ENCODE peak calls at places on chromosomes 5 and 9, in nine cellular contexts. E is brain microvascular endothelial cell, A is dorsolateral prefrontal cortex, O is bronchial epithelial cell, Q is psoas muscle, D is tibial artery, C is astrocyte of the spinal cord, L is foreskin fibroblast, M is PC-3. B is an unnamed sample.

GRCh38 chr5:112694853-112695709 is 42.6 kb upstream of the APC start:
- DNase-seq in E (peak; percentile 36), Q (no peak), A (no peak), M (no peak), C (no peak), L (peak; percentile 60), D (no peak), O (no peak), B (peak; percentile 50)

GRCh38 chr9:72383978-72384709 is 19.1 kb upstream of the ZFAND5 start:
- DNase-seq in M (peak; percentile 26), A (no peak), E (peak; percentile 82), Q (no peak), D (no peak), L (peak; percentile 84), O (peak; percentile 62), C (peak; percentile 93), B (no peak)

GRCh38 chr5:52356311-52356918 is 431.3 kb upstream of the ITGA1 start:
- DNase-seq in D (no peak), E (no peak), C (peak; percentile 2), M (peak; percentile 33), O (peak; percentile 40), Q (no peak), A (no peak), L (no peak), B (peak; percentile 31)

GRCh38 chr9:2181794-2182193 is 166.6 kb downstream of the SMARCA2 start:
- DNase-seq in D (no peak), A (no peak), O (no peak), E (no peak), Q (peak; percentile 67), C (peak; percentile 4), L (no peak), M (peak; percentile 17), B (peak; percentile 53)

GRCh38 chr5:150637245-150638052 is 3.0 kb upstream of the SYNPO start:
- DNase-seq in C (peak; percentile 94), L (peak; percentile 74), D (no peak), A (no peak), O (peak; percentile 73), Q (no peak), E (peak; percentile 85), M (peak; percentile 92), B (peak; percentile 80)

GRCh38 chr5:100424017-100424416 is 111.2 kb upstream of the FAM174A start:
- DNase-seq in A (no peak), E (peak; percentile 60), O (no peak), L (no peak), Q (no peak), C (no peak), D (no peak), M (no peak), B (no peak)

GRCh38 chr5:139402561-139403158 is 1.2 kb downstream of the SPATA24 start:
- DNase-seq in O (no peak), Q (peak; percentile 32), E (no peak), D (no peak), M (peak; percentile 33), C (no peak), A (no peak), L (no peak), B (peak; percentile 69)

GRCh38 chr9:37187269-37187668 is 66.9 kb downstream of the ZCCHC7 start:
- DNase-seq in O (no peak), D (no peak), A (no peak), L (no peak), C (no peak), M (no peak), Q (no peak), E (peak; percentile 6), B (no peak)

GRCh38 chr5:150562832-150563231 is 54.9 kb downstream of the NDST1 start:
- DNase-seq in M (peak; percentile 83), O (peak; percentile 57), D (no peak), C (peak; percentile 67), A (no peak), E (peak; percentile 64), Q (no peak), L (peak; percentile 38), B (peak; percentile 80)

GRCh38 chr9:34948438-34948837 is 9.6 kb upstream of the PHF24 start:
- DNase-seq in D (no peak), E (no peak), O (no peak), M (no peak), A (no peak), Q (no peak), L (no peak), C (no peak), B (no peak)

DNA sequence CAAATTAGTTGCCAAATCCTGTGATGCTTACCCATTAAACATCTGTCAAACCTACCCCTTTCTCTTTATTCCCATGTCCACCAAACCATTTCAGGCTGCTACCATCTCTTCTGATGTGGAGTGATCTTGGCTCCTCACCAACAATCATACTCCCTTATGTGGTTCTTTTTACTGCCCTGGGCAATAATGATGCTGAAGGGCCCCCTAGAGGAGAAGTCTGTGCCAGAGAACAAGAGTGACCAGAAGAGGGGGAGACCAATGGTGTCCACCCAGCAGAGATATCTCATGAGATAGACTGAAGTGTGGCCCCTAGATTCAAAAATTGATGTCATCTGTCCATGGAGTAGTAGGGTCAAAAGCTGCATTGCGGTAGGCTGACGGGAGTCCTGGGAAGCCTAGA is 10.9 kb downstream of the LRRC70 start:
- DNase-seq in E (no peak), D (no peak), O (no peak), M (peak; percentile 40), Q (no peak), A (no peak), L (no peak), C (no peak), B (no peak)
- TF ChIP-seq CTCF in E (peak; percentile 1), D (no peak), O (no peak), M (peak; percentile 59), Q (no peak), A (no peak), L (no peak), C (no peak), B (no peak)

GRCh38 chr5:119651496-119651895 is 22.1 kb downstream of the FAM170A start:
- DNase-seq in C (no peak), Q (no peak), L (no peak), A (no peak), O (no peak), D (no peak), E (no peak), M (no peak), B (no peak)
- TF ChIP-seq CTCF in C (no peak), Q (no peak), L (no peak), A (no peak), O (no peak), D (no peak), E (no peak), M (no peak), B (no peak)

DNA sequence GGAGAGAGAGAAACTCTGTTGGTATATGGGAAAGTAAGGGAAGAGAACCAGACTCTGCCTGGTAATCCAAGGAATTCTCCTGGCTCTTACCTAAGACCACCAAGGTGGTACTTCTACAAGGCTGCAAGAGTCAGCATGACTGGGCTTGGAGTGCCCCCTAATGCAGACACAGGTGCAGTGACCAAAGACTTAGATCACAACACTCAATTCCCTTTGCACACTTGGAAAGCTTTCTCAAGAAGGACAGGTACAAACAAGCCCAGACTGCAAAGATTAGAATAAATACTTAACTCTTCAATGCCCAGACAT is 25.2 kb downstream of the UGT3A2 start:
- DNase-seq in L (no peak), E (no peak), A (no peak), D (no peak), O (no peak), M (no peak), C (no peak), Q (no peak), B (no peak)
- TF ChIP-seq CTCF in L (no peak), E (no peak), A (no peak), D (no peak), O (no peak), M (no peak), C (no peak), Q (peak; percentile 47), B (no peak)

GRCh38 chr9:14846871-14847311 is 63.3 kb downstream of the FREM1 start:
- DNase-seq in O (peak; percentile 21), Q (peak; percentile 71), C (peak; percentile 20), M (peak; percentile 64), D (peak; percentile 27), L (peak; percentile 21), E (peak; percentile 64), A (no peak), B (peak; percentile 66)
- TF ChIP-seq CTCF in O (peak; percentile 84), Q (peak; percentile 56), C (peak; percentile 88), M (peak; percentile 80), D (peak; percentile 61), L (peak; percentile 80), E (peak; percentile 95), A (peak; percentile 36), B (peak; percentile 74)

GRCh38 chr9:135797507-135798302 is 95.7 kb downstream of the KCNT1 start:
- DNase-seq in Q (peak; percentile 78), D (no peak), C (no peak), M (peak; percentile 52), A (peak; percentile 53), O (peak; percentile 21), L (peak; percentile 41), E (peak; percentile 23), B (peak; percentile 52)

GRCh38 chr9:135796784-135797462 is 94.9 kb downstream of the KCNT1 start:
- DNase-seq in L (no peak), D (no peak), O (no peak), C (no peak), Q (no peak), E (no peak), M (no peak), A (no peak), B (no peak)

GRCh38 chr9:135799261-135799660 is 97.3 kb downstream of the KCNT1 start:
- DNase-seq in C (no peak), M (no peak), E (no peak), A (no peak), O (no peak), L (no peak), D (no peak), Q (no peak), B (no peak)

GRCh38 chr9:135801070-135801469 is 99.1 kb downstream of the KCNT1 start:
- DNase-seq in C (no peak), Q (no peak), L (no peak), M (no peak), E (no peak), D (no peak), O (no peak), A (no peak), B (no peak)

DNA sequence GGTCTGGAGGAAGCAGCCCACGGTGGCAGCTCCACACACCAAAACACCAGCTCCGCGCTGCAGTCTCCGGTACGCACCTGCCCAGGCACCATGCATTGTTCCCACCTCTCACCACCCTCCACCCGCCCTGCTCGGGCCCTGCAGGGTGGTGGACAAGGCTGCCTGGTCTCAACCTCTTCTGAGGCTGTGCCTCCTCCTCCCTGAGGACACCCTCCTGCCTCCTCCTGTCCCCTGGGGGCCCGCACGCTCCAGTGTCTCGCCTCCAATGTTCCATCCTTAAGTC is 96.3 kb downstream of the KCNT1 start:
- DNase-seq in L (no peak), M (no peak), E (no peak), Q (no peak), C (no peak), O (no peak), A (no peak), D (no peak), B (no peak)
- TF ChIP-seq CTCF in L (no peak), M (no peak), E (no peak), Q (no peak), C (no peak), O (no peak), A (no peak), D (no peak), B (no peak)

DNA sequence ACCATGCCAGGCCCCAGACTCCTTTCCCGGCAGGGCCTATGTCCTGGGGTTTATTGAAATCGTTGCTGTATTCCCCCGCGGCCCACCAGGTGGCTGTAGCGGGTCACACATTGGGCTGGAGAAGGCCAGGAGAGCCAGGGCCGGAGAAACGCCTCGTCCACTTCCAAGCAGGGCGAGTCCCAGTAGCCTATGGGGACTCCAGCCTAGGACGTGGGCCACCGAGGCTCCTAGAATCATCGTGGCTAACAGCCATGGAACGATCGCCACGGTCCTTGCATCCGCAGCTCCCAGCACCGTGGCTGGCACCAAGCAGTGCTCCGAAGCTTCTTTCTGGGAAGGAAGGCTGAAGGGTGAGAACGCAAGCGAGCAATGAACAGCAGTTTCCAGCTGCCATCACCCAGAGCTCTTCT is 87.7 kb downstream of the ENTREP1 start:
- DNase-seq in D (peak; percentile 45), A (peak; percentile 46), O (peak; percentile 20), E (peak; percentile 59), M (peak; percentile 43), Q (peak; percentile 87), C (peak; percentile 74), L (peak; percentile 59), B (peak; percentile 49)
- TF ChIP-seq CTCF in D (peak; percentile 64), A (peak; percentile 64), O (peak; percentile 60), E (peak; percentile 89), M (peak; percentile 61), Q (peak; percentile 71), C (peak; percentile 85), L (peak; percentile 83), B (peak; percentile 13)

B was measured in MCF 10A.